ENCODE peak calls at places on chromosomes 4 and X, in ten cellular contexts. S is KG1; B is astrocyte; P is HEK293T; R is lower leg skin; F is transverse colon; D is stimulated activated CD8-positive, alpha-beta memory T cell treated with anti-CD3 and anti-CD28 coated beads, Interleukin-7, amount 100 ng/mL, for 24 hours; Z is NCI-H1048; K is GM03348; I is activated CD4-positive, alpha-beta T cell treated with anti-CD3 and anti-CD28 coated beads, Interleukin-2, amount 10 ng/mL, durations not matched to agents 7 days and 5 days. T is an unnamed sample.

GRCh38 chr4:17567267-17567666 is 9.7 kb upstream of the LAP3 start:
- DNase-seq in D (no peak), B (no peak), S (no peak), P (no peak), I (no peak), K (peak; percentile 46), F (no peak), R (no peak), Z (no peak), T (no peak)

GRCh38 chr4:24645765-24646550 is 61.6 kb upstream of the DHX15 start:
- DNase-seq in K (no peak), Z (no peak), P (no peak), F (no peak), D (no peak), R (no peak), I (no peak), S (no peak), B (no peak), T (no peak)

GRCh38 chr4:26201119-26201518 is 119.7 kb upstream of the RBPJ start:
- DNase-seq in P (no peak), I (no peak), R (no peak), F (no peak), B (no peak), K (peak; percentile 57), S (no peak), Z (no peak), D (no peak), T (peak; percentile 3)

GRCh38 chrX:69203367-69204037 is 38.2 kb upstream of the PJA1 start:
- DNase-seq in S (no peak), R (no peak), B (no peak), P (no peak), D (no peak), K (no peak), F (no peak), I (no peak), Z (no peak), T (no peak)

GRCh38 chr4:119736559-119736958 is 108.0 kb upstream of the PDE5A start:
- DNase-seq in D (no peak), I (no peak), S (no peak), R (no peak), F (no peak), B (no peak), K (no peak), Z (no peak), P (no peak), T (no peak)

GRCh38 chr4:126124817-126125216 is 810.1 kb downstream of the FAT4 start:
- DNase-seq in D (no peak), K (peak; percentile 14), Z (no peak), F (no peak), S (no peak), I (no peak), P (no peak), R (no peak), B (no peak), T (no peak)

GRCh38 chrX:1743105-1743504 is 128.2 kb downstream of the ASMT start:
- DNase-seq in S (no peak), B (no peak), P (no peak), I (no peak), Z (no peak), R (no peak), D (no peak), K (no peak), F (no peak), T (no peak)

GRCh38 chrX:105323951-105324350 is 103.5 kb upstream of the TEX13A start:
- DNase-seq in S (no peak), B (peak; percentile 46), Z (no peak), P (peak; percentile 17), R (no peak), I (no peak), K (no peak), D (no peak), F (no peak), T (no peak)

GRCh38 chr4:163072222-163072621 is 94.5 kb downstream of the NAF1 start:
- DNase-seq in K (no peak), D (no peak), Z (no peak), R (no peak), I (no peak), P (no peak), F (no peak), S (no peak), B (peak; percentile 14), T (no peak)

GRCh38 chrX:20414781-20415445 is 148.2 kb upstream of the RPS6KA3 start:
- DNase-seq in P (no peak), Z (no peak), B (peak; percentile 79), K (no peak), R (no peak), S (no peak), D (no peak), F (no peak), I (no peak), T (no peak)

GRCh38 chr4:113760094-113760851 is 1.3 kb downstream of the CAMK2D start:
- DNase-seq in R (peak; percentile 28), B (peak; percentile 52), I (peak; percentile 39), D (no peak), P (peak; percentile 9), K (peak; percentile 9), Z (no peak), S (peak; percentile 41), F (peak; percentile 45), T (no peak)

GRCh38 chr4:185682236-185682635 is 129.8 kb downstream of the SORBS2 start:
- DNase-seq in Z (no peak), I (no peak), S (no peak), D (no peak), F (no peak), P (no peak), K (peak; percentile 79), B (peak; percentile 83), R (no peak), T (no peak)

GRCh38 chr4:168825975-168826374 is 184.1 kb downstream of the CBR4 start:
- DNase-seq in S (no peak), K (peak; percentile 57), D (no peak), B (no peak), I (no peak), R (no peak), P (no peak), F (no peak), Z (no peak), T (no peak)

GRCh38 chr4:183200453-183200852 is 101.4 kb downstream of the WWC2 start:
- DNase-seq in S (no peak), D (no peak), P (no peak), R (no peak), B (peak; percentile 94), K (peak; percentile 64), F (peak; percentile 14), I (no peak), Z (no peak), T (no peak)

GRCh38 chr4:6306299-6306698 is 36.6 kb downstream of the WFS1 start:
- DNase-seq in R (no peak), B (no peak), K (no peak), Z (no peak), I (no peak), P (no peak), D (no peak), S (no peak), F (no peak), T (no peak)

GRCh38 chrX:110250847-110251246 is 67.0 kb downstream of the AMMECR1 start:
- DNase-seq in K (no peak), P (no peak), R (no peak), I (no peak), D (no peak), Z (no peak), S (no peak), F (no peak), B (no peak), T (no peak)

GRCh38 chr4:68074397-68074796 is 55.3 kb downstream of the TMPRSS11F start:
- DNase-seq in B (peak; percentile 1), S (no peak), I (no peak), P (no peak), D (no peak), Z (no peak), F (no peak), K (peak; percentile 8), R (no peak), T (no peak)

GRCh38 chr4:90318208-90318607 is 191.0 kb downstream of the CCSER1 start:
- DNase-seq in P (peak; percentile 25), Z (no peak), B (peak; percentile 85), F (no peak), S (no peak), I (no peak), R (no peak), D (no peak), K (peak; percentile 28), T (no peak)

GRCh38 chr4:3529363-3529762 is 2.9 kb downstream of the LRPAP1 start:
- DNase-seq in Z (no peak), R (no peak), S (no peak), F (no peak), B (no peak), I (no peak), K (no peak), P (no peak), D (no peak), T (peak; percentile 35)

GRCh38 chrX:39633293-39633692 is 464.5 kb downstream of the BCOR start:
- DNase-seq in S (peak; percentile 2), Z (no peak), K (peak; percentile 47), F (no peak), B (peak; percentile 66), I (no peak), D (no peak), P (no peak), R (no peak), T (no peak)